ENCODE peak calls at places on chromosomes 1 and 21, in four cellular contexts. V is KBM-7, E is GM12865, W is Caki2. Y is an unnamed sample.
A peak's percentile ranks its signal among the peaks of the same experiment; 100 is the strongest.

GRCh38 chr1:246769306-246769705 is 45.1 kb downstream of the SCCPDH start:
- DNase-seq in V (no peak), E (no peak), W (no peak), Y (no peak)

GRCh38 chr1:174000274-174000852 is 21.8 kb downstream of the RC3H1 start:
- DNase-seq in V (no peak), E (no peak), W (peak; percentile 3), Y (no peak)

GRCh38 chr1:169107673-169108160 is 1.2 kb downstream of the ATP1B1 start:
- DNase-seq in V (no peak), E (no peak), W (peak; percentile 64), Y (no peak)

GRCh38 chr1:46606255-46606965 is 2.3 kb upstream of the MKNK1 start:
- DNase-seq in V (no peak), E (no peak), W (peak; percentile 46), Y (no peak)

GRCh38 chr1:220879090-220879508 is at the start of gene HLX:
- DNase-seq in V (peak; percentile 96), E (peak; percentile 67), W (peak; percentile 81), Y (peak; percentile 15)

GRCh38 chr1:201447911-201448871 is 20.8 kb downstream of the PHLDA3 start:
- DNase-seq in V (peak; percentile 77), E (peak; percentile 87), W (peak; percentile 45), Y (peak; percentile 45)

GRCh38 chr1:62295921-62296451 is 23.2 kb downstream of the KANK4 start:
- DNase-seq in V (peak; percentile 70), E (peak; percentile 28), W (no peak), Y (no peak)

GRCh38 chr1:4344065-4344753 is 310.2 kb upstream of the AJAP1 start:
- DNase-seq in V (peak; percentile 1), E (peak; percentile 41), W (no peak), Y (no peak)

GRCh38 chr21:14864211-14865021 is 200.4 kb downstream of the NRIP1 start:
- DNase-seq in V (peak; percentile 76), E (peak; percentile 67), W (peak; percentile 92), Y (peak; percentile 19)

GRCh38 chr1:94236630-94237290 is 624 bp downstream of the ARHGAP29 start:
- DNase-seq in V (no peak), E (peak; percentile 9), W (peak; percentile 18), Y (no peak)

GRCh38 chr1:59952065-59952464 is 25.5 kb upstream of the CYP2J2 start:
- DNase-seq in V (no peak), E (no peak), W (no peak), Y (no peak)

GRCh38 chr1:234918216-234918841 is 210.3 kb downstream of the TOMM20 start:
- DNase-seq in V (peak; percentile 83), E (no peak), W (no peak), Y (no peak)

GRCh38 chr1:193767891-193768290 is 581.5 kb upstream of the B3GALT2 start:
- DNase-seq in V (no peak), E (no peak), W (peak; percentile 55), Y (no peak)

GRCh38 chr1:31943546-31944184 is 5.5 kb upstream of the PTP4A2 start:
- DNase-seq in V (peak; percentile 83), E (peak; percentile 79), W (no peak), Y (peak; percentile 51)

GRCh38 chr1:71463144-71463543 is 382.3 kb upstream of the ZRANB2 start:
- DNase-seq in V (no peak), E (no peak), W (no peak), Y (no peak)

GRCh38 chr1:111895017-111895416 is 94.5 kb downstream of the KCND3 start:
- DNase-seq in V (no peak), E (no peak), W (no peak), Y (no peak)

GRCh38 chr1:76640092-76640491 is 227.2 kb upstream of the ST6GALNAC5 start:
- DNase-seq in V (no peak), E (no peak), W (no peak), Y (no peak)

GRCh38 chr1:117051224-117052064 is 8.7 kb upstream of the TTF2 start:
- DNase-seq in V (peak; percentile 26), E (peak; percentile 82), W (no peak), Y (peak; percentile 33)

GRCh38 chr1:17979815-17980214 is 127.8 kb upstream of the IGSF21 start:
- DNase-seq in V (no peak), E (no peak), W (no peak), Y (no peak)

GRCh38 chr1:206685749-206686485 is 1.2 kb downstream of the MAPKAPK2 start:
- DNase-seq in V (peak; percentile 80), E (peak; percentile 51), W (peak; percentile 66), Y (peak; percentile 38)

GRCh38 chr1:5936621-5937372 is 55.4 kb downstream of the NPHP4 start:
- DNase-seq in V (no peak), E (no peak), W (no peak), Y (no peak)

GRCh38 chr1:228037401-228038386 is 30.9 kb downstream of the WNT3A start:
- DNase-seq in V (no peak), E (peak; percentile 36), W (no peak), Y (no peak)

GRCh38 chr1:167767794-167768193 is 46.0 kb downstream of the MPZL1 start:
- DNase-seq in V (no peak), E (no peak), W (no peak), Y (no peak)